ENCODE peak calls at places on chromosomes 12 and 14, in five cellular contexts. J is mammary epithelial cell, R is astrocyte, D is K562, I is hepatocyte. Y is an unnamed sample. For H3K9me3, the result is how much of the 10 kb centered on the place peaks cover.

GRCh38 chr12:29486972-29487371 is 10.5 kb downstream of the OVCH1 start:
- DNase-seq in D (no peak), I (no peak), J (no peak), R (no peak), Y (no peak)

GRCh38 chr12:92561543-92561899 is 141.3 kb upstream of the PLEKHG7 start:
- DNase-seq in J (peak), I (peak), R (peak), D (no peak), Y (no peak)

GRCh38 chr12:132141976-132142678 is 2.0 kb downstream of the DDX51 start:
- DNase-seq in I (no peak), D (no peak), R (no peak), J (no peak), Y (no peak)

GRCh38 chr14:34359423-34360120 is 102.5 kb downstream of the SPTSSA start:
- DNase-seq in R (no peak), D (no peak), J (no peak), I (no peak), Y (no peak)

GRCh38 chr12:56071648-56072047 is 8.3 kb upstream of the ERBB3 start:
- DNase-seq in I (no peak), D (no peak), R (peak), J (peak), Y (peak)

GRCh38 chr14:73661872-73662271 is 17.1 kb downstream of the DNAL1 start:
- DNase-seq in J (no peak), D (no peak), R (peak), I (no peak), Y (no peak)

GRCh38 chr14:30283822-30284446 is 275.0 kb upstream of the G2E3 start:
- DNase-seq in R (peak), D (peak), I (peak), J (peak), Y (no peak)

GRCh38 chr12:67442347-67442841 is 173.2 kb downstream of the CAND1 start:
- DNase-seq in J (no peak), D (no peak), I (no peak), R (no peak), Y (no peak)

GRCh38 chr14:91371011-91371989 is 46.3 kb downstream of the CCDC88C start:
- DNase-seq in R (no peak), D (no peak), J (no peak), I (no peak), Y (no peak)

GRCh38 chr14:105023791-105024480 is 3.1 kb upstream of the CDCA4 start:
- DNase-seq in D (no peak), I (no peak), R (peak), J (peak), Y (no peak)

GRCh38 chr14:45072121-45072520 is 11.8 kb upstream of the PRPF39 start:
- DNase-seq in I (no peak), R (no peak), J (no peak), D (no peak), Y (no peak)

GRCh38 chr14:75615200-75615599 is 36.8 kb downstream of the FLVCR2 start:
- DNase-seq in D (no peak), J (no peak), R (no peak), I (no peak), Y (no peak)

GRCh38 chr12:128572311-128572810 is 251.4 kb downstream of the SLC15A4 start:
- DNase-seq in J (no peak), D (peak), I (no peak), R (no peak), Y (no peak)

GRCh38 chr12:11651377-11651776 is 1.9 kb downstream of the ETV6 start:
- DNase-seq in J (no peak), D (no peak), I (no peak), R (no peak), Y (no peak)

GRCh38 chr12:52870361-52871290 is 21.8 kb upstream of the KRT78 start:
- DNase-seq in I (peak), J (peak), R (no peak), D (peak), Y (no peak)

GRCh38 chr12:49369723-49370145 is 2.5 kb downstream of the SPATS2 start:
- DNase-seq in R (peak), I (peak), J (no peak), D (peak), Y (no peak)

GRCh38 chr12:127393896-127394295 is 873.1 kb upstream of the TMEM132C start:
- DNase-seq in D (no peak), J (peak), R (peak), I (no peak), Y (no peak)

GRCh38 chr14:89650077-89650978 is 233.3 kb upstream of the FOXN3 start:
- DNase-seq in I (no peak), J (no peak), D (no peak), R (peak), Y (no peak)

GRCh38 chr12:51626115-51626514 is 35.1 kb downstream of the SCN8A start:
- DNase-seq in R (no peak), D (no peak), I (no peak), J (no peak), Y (no peak)

DNA sequence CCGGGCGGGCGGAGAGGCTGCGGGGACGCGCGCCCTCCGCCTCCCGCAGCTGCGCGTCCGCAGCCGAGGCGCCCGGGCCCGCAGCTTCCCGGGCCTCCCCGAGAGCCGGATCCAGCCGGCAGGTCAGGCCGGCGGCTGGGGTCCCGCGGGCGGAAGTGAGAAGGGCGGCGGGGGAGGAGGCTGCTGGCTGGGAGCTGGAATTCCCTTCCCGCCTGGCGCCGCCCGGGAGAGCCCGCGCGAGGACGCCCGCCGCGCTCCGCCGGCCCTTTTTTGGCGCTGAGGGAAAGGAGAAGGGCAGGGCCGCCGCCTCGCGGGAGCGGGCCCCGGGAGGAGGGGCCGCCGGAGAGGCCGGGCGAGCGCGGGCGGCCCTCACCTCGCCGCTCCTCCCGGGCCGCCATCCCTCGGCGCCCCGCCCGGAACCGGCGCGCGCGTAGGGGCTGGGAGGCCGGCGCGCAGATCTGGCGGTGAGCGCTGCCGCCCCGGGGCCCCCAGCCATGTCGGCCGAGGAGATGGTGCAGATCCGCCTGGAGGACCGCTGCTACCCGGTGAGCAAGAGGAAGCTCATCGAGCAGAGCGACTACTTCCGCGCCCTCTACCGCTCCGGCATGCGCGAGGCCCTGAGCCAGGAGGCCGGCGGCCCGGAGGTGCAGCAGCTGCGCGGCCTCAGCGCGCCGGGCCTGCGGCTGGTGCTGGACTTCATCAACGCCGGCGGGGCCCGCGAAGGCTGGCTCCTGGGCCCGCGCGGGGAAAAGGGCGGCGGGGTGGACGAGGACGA is at the start of the genes KLHL42 and MANSC4:
- DNase-seq in R (peak), J (peak), I (peak), D (peak), Y (no peak)
- TF ChIP-seq CTCF in R (no peak), J (no peak), I (no peak), D (no peak), Y (no peak)

DNA sequence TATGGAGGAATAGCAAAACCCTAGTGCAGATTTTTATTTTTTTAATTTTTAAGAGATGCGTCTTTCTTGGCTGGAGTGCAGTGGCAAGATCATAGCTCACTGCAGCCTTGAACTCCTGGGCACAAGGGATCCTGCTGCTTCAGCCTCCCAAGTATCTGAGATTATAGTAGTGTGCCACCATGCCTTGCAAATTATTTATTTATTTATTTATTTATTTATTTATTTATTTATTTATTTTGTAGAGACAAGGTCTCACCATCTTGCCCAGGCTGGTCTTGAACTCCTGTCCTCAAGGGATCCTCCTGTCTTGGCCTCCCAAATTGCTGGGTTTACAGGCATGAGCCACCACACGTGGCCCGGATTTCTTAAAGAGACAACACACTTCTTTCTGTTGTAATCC is 1158.8 kb downstream of the AACS start:
- DNase-seq in J (no peak), D (no peak), R (no peak), I (no peak), Y (no peak)
- H3K9me3 ChIP-seq in J (under half), D (under half), R (under half), I (under half), Y (under half)

GRCh38 chr12:46659844-46660243 is 166.0 kb downstream of the SLC38A4 start:
- DNase-seq in J (no peak), R (no peak), D (no peak), I (no peak), Y (no peak)
- TF ChIP-seq EZH2 in J (no peak), R (no peak), D (no peak), I (no peak), Y (no peak)

GRCh38 chr12:54824402-54824801 is 29.9 kb upstream of the MUCL1 start:
- DNase-seq in J (no peak), I (no peak), D (peak), R (no peak), Y (no peak)

GRCh38 chr12:54830199-54830598 is 24.1 kb upstream of the MUCL1 start:
- DNase-seq in R (no peak), I (no peak), J (no peak), D (no peak), Y (no peak)
- TF ChIP-seq CTCF in R (no peak), I (no peak), J (no peak), D (no peak), Y (no peak)

DNA sequence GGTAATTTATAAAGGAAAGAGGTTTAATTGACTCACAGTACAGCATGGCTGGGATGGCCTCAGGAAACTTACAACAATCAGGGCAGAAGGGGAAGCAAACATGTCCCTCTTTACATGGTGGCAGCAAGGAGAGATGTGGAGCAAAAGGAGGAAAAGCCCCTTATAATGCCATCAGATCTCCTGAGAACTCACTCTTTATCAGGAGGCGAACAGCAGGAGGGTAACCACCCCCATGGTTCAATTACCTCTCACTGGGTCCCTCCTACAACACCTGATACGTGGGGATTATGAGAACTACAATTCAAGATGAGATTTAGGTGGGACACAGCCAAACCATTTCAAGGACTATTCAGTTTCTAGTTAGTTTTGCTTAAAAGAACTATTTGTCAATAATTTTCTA is 453.3 kb downstream of the C12orf50 start:
- DNase-seq in R (no peak), J (no peak), D (no peak), I (no peak), Y (no peak)
- H3K9me3 ChIP-seq in R (under half), J (under half), D (under half), I (under half), Y (under half)

DNA sequence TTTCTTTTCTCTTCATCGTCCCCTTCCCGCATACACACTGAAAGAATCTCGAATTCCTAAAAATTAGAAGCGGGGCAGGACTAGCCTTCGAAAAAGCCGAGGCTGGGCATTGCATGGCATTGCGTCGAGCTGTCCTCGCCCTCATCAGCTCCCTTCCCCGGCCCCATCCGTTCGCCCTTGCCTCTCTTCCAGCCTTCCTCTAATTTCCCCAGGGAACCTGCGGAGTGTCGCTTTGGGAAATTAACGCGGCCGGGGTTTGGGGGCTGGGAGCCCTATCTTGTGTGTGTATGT is 1.1 kb downstream of the PTMS start:
- DNase-seq in J (no peak), R (no peak), D (no peak), I (no peak), Y (no peak)
- TF ChIP-seq EZH2 in J (no peak), R (no peak), D (no peak), I (no peak), Y (no peak)

DNA sequence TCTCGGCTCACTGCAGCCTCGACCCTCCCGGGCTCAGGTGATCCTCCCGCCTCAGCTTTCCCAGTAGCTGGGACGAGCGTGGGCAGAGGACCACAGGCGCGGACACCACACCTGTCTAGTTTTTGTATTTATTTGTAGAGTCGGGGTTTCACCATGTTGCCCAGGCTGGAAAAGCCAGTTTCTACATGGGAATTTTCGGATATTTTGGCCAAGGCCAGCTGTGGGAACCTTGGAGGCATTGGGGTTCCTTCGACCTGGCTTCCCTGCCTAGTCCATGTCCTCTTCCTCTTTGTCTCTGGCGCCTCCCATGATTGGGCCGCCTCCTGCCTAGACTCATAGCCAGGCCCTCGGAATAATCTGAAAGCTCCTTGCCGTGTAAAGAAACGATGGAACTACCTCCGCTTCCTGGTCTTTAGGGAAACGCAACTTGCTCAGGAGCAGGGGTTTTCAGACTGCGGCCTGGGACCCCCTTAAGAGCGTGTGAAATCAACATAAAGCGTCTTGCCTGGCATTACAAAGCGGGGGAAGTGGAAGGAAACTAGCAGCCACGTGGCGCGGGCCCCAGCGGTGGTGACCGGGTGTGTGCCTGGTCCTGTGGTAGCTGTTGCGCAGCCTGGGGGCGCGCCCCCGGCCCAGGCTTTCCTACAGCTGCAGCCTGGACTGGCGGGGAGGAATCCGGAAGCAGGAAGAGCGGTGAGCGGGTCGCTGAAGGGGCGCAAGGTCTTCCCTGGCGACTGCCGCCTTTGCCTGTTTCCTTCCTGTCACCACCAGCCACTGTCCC is 1.4 kb upstream of the HSP90AA1 start:
- DNase-seq in D (peak), R (no peak), I (peak), J (peak), Y (no peak)
- TF ChIP-seq CTCF in D (no peak), R (no peak), I (no peak), J (no peak), Y (no peak)

Y was measured in keratinocyte.